ENCODE peak calls at places on chromosomes 16 and 17, in five cellular contexts. W is mucosa of gallbladder; L is T-helper 17 cell; I is naive thymus-derived CD4-positive, alpha-beta T cell; B is transverse colon. P is an unnamed sample.

GRCh38 chr16:2341456-2342447 is 1.2 kb upstream of the ABCA3 start:
- DNase-seq in L (peak), I (no peak), W (no peak), B (peak), P (no peak)

GRCh38 chr17:28335959-28336871 is 654 bp downstream of the TNFAIP1 start:
- DNase-seq in I (no peak), L (no peak), W (peak), B (peak), P (peak)

GRCh38 chr16:11597737-11598136 is 11.0 kb upstream of the LITAF start:
- DNase-seq in W (no peak), L (no peak), B (no peak), I (no peak), P (peak)

GRCh38 chr17:5526821-5527598 is 40.6 kb downstream of the MIS12 start:
- DNase-seq in W (peak), B (peak), L (no peak), I (peak), P (peak)

GRCh38 chr17:50957600-50958575 is 91.7 kb upstream of the TOB1 start:
- DNase-seq in B (no peak), L (no peak), W (no peak), I (no peak), P (no peak)

GRCh38 chr17:39863918-39864746 is at the start of gene IKZF3:
- DNase-seq in I (peak), W (peak), L (peak), B (peak), P (peak)

GRCh38 chr17:63827801-63828221 is 348 bp upstream of the FTSJ3 start:
- DNase-seq in L (no peak), B (no peak), W (no peak), I (no peak), P (no peak)

GRCh38 chr16:8961811-8962390 is 1.8 kb downstream of the USP7 start:
- DNase-seq in I (no peak), L (no peak), B (no peak), W (no peak), P (no peak)

GRCh38 chr17:69711504-69711903 is 297.0 kb downstream of the MAP2K6 start:
- DNase-seq in B (no peak), I (no peak), L (no peak), W (no peak), P (no peak)

GRCh38 chr17:67246648-67247415 is 1.8 kb upstream of the HELZ start:
- DNase-seq in W (peak), L (peak), B (peak), I (no peak), P (peak)

GRCh38 chr16:35410438-35410837 is 1951.0 kb downstream of the TP53TG3F start:
- DNase-seq in L (no peak), I (no peak), B (no peak), W (no peak), P (no peak)

GRCh38 chr16:27103954-27104353 is 37.2 kb downstream of the C16orf82 start:
- DNase-seq in W (no peak), I (no peak), L (no peak), B (no peak), P (no peak)

GRCh38 chr16:15055141-15056053 is 477 bp downstream of the NTAN1 start:
- DNase-seq in I (no peak), W (no peak), L (no peak), B (peak), P (peak)

GRCh38 chr16:88030498-88030897 is 79.3 kb downstream of the BANP start:
- DNase-seq in I (no peak), L (no peak), B (no peak), W (peak), P (no peak)

GRCh38 chr17:33297643-33298042 is 4.5 kb upstream of the ASIC2 start:
- DNase-seq in I (no peak), W (no peak), B (no peak), L (no peak), P (no peak)

GRCh38 chr17:1574697-1575471 is 12.3 kb upstream of the PITPNA start:
- DNase-seq in L (no peak), I (no peak), B (no peak), W (no peak), P (peak)

GRCh38 chr17:158379-158778 is 21.0 kb downstream of the SCGB1C2 start:
- DNase-seq in L (no peak), B (no peak), I (no peak), W (no peak), P (no peak)

GRCh38 chr17:1607971-1608320 is 20.7 kb downstream of the SLC43A2 start:
- DNase-seq in W (no peak), I (no peak), B (no peak), L (no peak), P (peak)

GRCh38 chr16:50610331-50611262 is 62.4 kb downstream of the NKD1 start:
- DNase-seq in I (no peak), L (no peak), W (no peak), B (no peak), P (peak)

GRCh38 chr17:38724337-38724988 is 5.7 kb upstream of the CISD3 start:
- DNase-seq in L (no peak), I (no peak), W (no peak), B (peak), P (no peak)

GRCh38 chr16:83830091-83830768 is 22.5 kb downstream of the HSBP1 start:
- DNase-seq in I (no peak), L (no peak), W (no peak), B (no peak), P (no peak)